ENCODE peak calls at places on chromosomes 5 and 9, in seven cellular contexts. S is mesendoderm, M is H9, W is IMR-90, K is mesenchymal stem cell, T is trophoblast cell, F is H1. U is an unnamed sample.

GRCh38 chr9:38195737-38196161 is 126.7 kb upstream of the SHB start:
- DNase-seq in T (peak; percentile 27), K (peak; percentile 29), F (no peak), M (no peak), S (no peak), W (no peak), U (no peak)

GRCh38 chr9:135087489-135087791 is at the start of gene OLFM1:
- DNase-seq in W (peak; percentile 46), S (peak; percentile 84), M (peak; percentile 85), K (peak; percentile 43), F (peak; percentile 46), T (no peak), U (peak; percentile 72)

GRCh38 chr9:111896942-111897830 is 572 bp downstream of the UGCG start:
- DNase-seq in W (no peak), S (no peak), K (no peak), T (peak; percentile 15), M (peak; percentile 38), F (no peak), U (no peak)

GRCh38 chr5:149471406-149472183 is 79.6 kb downstream of the CSNK1A1 start:
- DNase-seq in K (peak; percentile 74), F (no peak), W (peak; percentile 57), T (no peak), M (no peak), S (no peak), U (no peak)

GRCh38 chr9:132243156-132244074 is 81.6 kb downstream of the NTNG2 start:
- DNase-seq in K (no peak), M (peak; percentile 48), T (no peak), S (no peak), F (no peak), W (peak; percentile 13), U (no peak)

GRCh38 chr9:95588724-95589282 is 72.0 kb upstream of the PTCH1 start:
- DNase-seq in F (no peak), S (no peak), K (peak; percentile 14), T (no peak), W (no peak), M (no peak), U (no peak)

GRCh38 chr5:53126514-53126913 is 17.0 kb upstream of the MOCS2 start:
- DNase-seq in M (no peak), T (no peak), W (peak; percentile 81), F (no peak), S (no peak), K (peak; percentile 20), U (no peak)

GRCh38 chr9:5499889-5500398 is 10.4 kb upstream of the PDCD1LG2 start:
- DNase-seq in S (no peak), W (peak; percentile 68), F (no peak), K (peak; percentile 42), M (no peak), T (no peak), U (no peak)

GRCh38 chr9:131879531-131880290 is 139.8 kb upstream of the RAPGEF1 start:
- DNase-seq in F (no peak), M (no peak), T (no peak), S (no peak), W (no peak), K (no peak), U (no peak)

GRCh38 chr5:2756764-2757163 is 5.3 kb upstream of the IRX2 start:
- DNase-seq in T (no peak), M (peak; percentile 34), W (no peak), K (no peak), S (peak; percentile 54), F (no peak), U (no peak)

GRCh38 chr5:154162475-154163217 is 27.9 kb upstream of the GALNT10 start:
- DNase-seq in F (no peak), K (peak; percentile 6), T (no peak), S (no peak), W (no peak), M (no peak), U (no peak)

GRCh38 chr9:90741036-90741435 is 60.6 kb upstream of the SYK start:
- DNase-seq in K (no peak), T (no peak), M (no peak), F (no peak), S (no peak), W (no peak), U (no peak)

GRCh38 chr9:22383720-22384119 is 62.9 kb upstream of the DMRTA1 start:
- DNase-seq in M (no peak), K (no peak), T (no peak), S (peak; percentile 22), W (no peak), F (no peak), U (peak; percentile 49)

GRCh38 chr5:122413722-122414121 is 101.7 kb downstream of the SNCAIP start:
- DNase-seq in T (no peak), M (no peak), K (no peak), F (no peak), S (no peak), W (no peak), U (no peak)

GRCh38 chr5:169085656-169086055 is 215.3 kb downstream of the SLIT3 start:
- DNase-seq in W (no peak), T (no peak), M (no peak), F (no peak), K (no peak), S (no peak), U (no peak)

GRCh38 chr5:86631165-86631564 is 13.4 kb downstream of the COX7C start:
- DNase-seq in M (no peak), W (no peak), F (no peak), T (no peak), K (no peak), S (no peak), U (no peak)

GRCh38 chr9:37747271-37747753 is 6.3 kb upstream of the TRMT10B start:
- DNase-seq in K (peak; percentile 78), W (peak; percentile 78), T (peak; percentile 45), M (peak; percentile 60), F (no peak), S (peak; percentile 69), U (peak; percentile 45)

GRCh38 chr5:106656821-106657220 is 1013.9 kb downstream of the EFNA5 start:
- DNase-seq in W (no peak), F (no peak), T (no peak), S (no peak), M (no peak), K (no peak), U (no peak)

GRCh38 chr9:13431137-13431536 is 151.6 kb upstream of the MPDZ start:
- DNase-seq in S (no peak), T (no peak), K (no peak), F (no peak), W (no peak), M (peak; percentile 34), U (no peak)

GRCh38 chr9:131096490-131097258 is at the start of gene AIF1L:
- DNase-seq in W (no peak), F (no peak), M (peak; percentile 94), K (no peak), T (peak; percentile 42), S (peak; percentile 93), U (peak; percentile 54)

GRCh38 chr5:152956943-152957613 is 533.4 kb upstream of the GRIA1 start:
- DNase-seq in S (no peak), K (no peak), F (no peak), T (no peak), W (no peak), M (no peak), U (no peak)

GRCh38 chr5:152953788-152954483 is 536.5 kb upstream of the GRIA1 start:
- DNase-seq in W (no peak), F (no peak), K (no peak), S (no peak), T (no peak), M (no peak), U (no peak)
- H3K9ac ChIP-seq in W (no peak overlapping the region), F (no peak overlapping the region), K (no peak overlapping the region), S (no peak overlapping the region), T (no peak overlapping the region), M (no peak overlapping the region), U (no peak overlapping the region)

DNA sequence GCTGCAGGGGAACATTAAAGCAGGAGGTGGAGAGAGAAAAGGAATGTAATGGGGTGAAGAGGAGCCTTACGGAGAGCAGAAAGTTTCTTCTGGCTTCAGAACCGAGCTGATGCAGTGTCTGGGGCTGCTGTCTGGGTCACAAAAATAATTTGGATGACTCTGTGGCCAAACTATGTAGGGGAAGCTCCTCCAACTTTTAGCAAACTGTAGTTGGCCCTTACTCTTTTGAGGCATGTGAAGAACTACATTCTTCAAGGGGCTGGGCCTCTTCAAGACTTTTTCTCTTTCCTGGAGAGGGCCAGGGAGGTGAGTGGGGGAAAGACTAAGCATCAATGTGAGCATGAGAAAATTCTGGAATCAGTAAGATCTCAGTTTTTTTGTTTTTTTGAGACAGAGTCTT is 31.9 kb upstream of the SPARC start:
- DNase-seq in S (no peak), T (peak; percentile 78), W (peak; percentile 70), K (no peak), F (no peak), M (no peak), U (no peak)
- H2BK5ac ChIP-seq in S (peak overlapping the region; percentile 69), T (no peak overlapping the region), W (peak overlapping the region; percentile 96), K (no peak overlapping the region), F (no peak overlapping the region), M (no peak overlapping the region), U (no peak overlapping the region)

GRCh38 chr5:90406466-90406865 is 3.1 kb downstream of the CETN3 start:
- DNase-seq in F (no peak), T (no peak), M (no peak), W (peak; percentile 10), K (no peak), S (no peak), U (no peak)

GRCh38 chr5:90410178-90410762 is 714 bp upstream of the CETN3 start:
- DNase-seq in S (no peak), T (no peak), M (no peak), W (no peak), K (no peak), F (no peak), U (no peak)

GRCh38 chr5:90408571-90409317 is 812 bp downstream of the CETN3 start:
- DNase-seq in S (no peak), W (no peak), K (no peak), T (peak; percentile 22), F (no peak), M (no peak), U (peak; percentile 12)

GRCh38 chr5:90409318-90410177 is at the start of gene CETN3:
- DNase-seq in T (peak; percentile 95), F (peak; percentile 78), M (peak; percentile 96), K (peak; percentile 97), S (peak; percentile 96), W (peak; percentile 96), U (peak; percentile 96)
- H3K9ac ChIP-seq in T (peak within 1 kb of the TSS; percentile 97), F (peak within 1 kb of the TSS; percentile 95), M (peak within 1 kb of the TSS; percentile 99), K (peak within 1 kb of the TSS; percentile 99), S (peak within 1 kb of the TSS; percentile 100), W (peak within 1 kb of the TSS; percentile 98), U (peak within 1 kb of the TSS; percentile 98)

DNA sequence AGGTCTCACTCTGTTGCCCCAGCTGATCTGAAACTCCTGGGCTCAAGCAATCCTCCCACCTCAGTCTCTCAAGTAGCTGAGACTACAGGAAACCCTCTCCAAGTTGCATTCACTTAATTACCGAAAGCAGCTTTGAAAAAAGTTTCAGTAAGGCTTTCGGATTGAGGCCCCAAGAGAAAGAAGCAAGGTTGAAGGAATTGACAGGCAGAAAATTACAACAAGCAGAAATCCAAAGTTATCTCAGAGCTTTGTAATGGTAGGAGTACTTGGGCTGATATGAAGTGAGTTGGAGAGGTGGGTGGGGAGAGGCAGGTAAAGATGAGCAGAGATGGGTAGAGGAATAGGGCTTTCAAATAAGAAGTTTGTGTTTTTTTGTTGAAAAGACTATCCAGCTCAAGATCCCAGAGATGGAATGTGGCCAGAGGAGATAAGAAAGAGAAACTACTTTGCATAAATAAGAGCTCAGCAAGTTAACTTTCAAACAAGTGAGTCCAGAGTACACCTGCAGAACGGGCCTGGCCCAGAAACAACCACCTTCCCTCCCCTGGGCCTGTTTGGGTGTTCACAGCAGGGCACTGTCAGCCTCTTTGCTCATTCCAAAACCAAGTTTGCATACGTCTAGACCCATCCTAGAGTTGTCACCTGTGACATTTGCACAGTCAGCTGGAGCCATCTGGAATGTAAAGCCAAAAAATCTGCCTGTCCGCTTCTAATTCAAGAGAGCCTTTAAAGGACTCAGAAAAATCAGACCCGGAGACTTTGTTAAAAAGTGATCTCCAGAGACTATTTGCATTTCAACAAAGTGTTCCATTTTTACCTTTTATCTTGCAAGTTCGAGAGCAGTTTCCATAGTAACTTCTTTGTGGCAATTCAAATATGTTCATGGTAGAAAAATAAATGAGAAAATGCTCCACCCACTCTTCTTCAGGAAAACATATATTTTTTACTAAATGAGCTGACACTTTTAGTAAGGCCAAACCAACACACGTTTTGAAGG is 2.3 kb upstream of the CLINT1 start:
- DNase-seq in S (no peak), F (no peak), W (no peak), M (no peak), K (no peak), T (no peak), U (no peak)
- H2BK5ac ChIP-seq in S (no peak overlapping the region), F (no peak overlapping the region), W (no peak overlapping the region), M (no peak overlapping the region), K (no peak overlapping the region), T (no peak overlapping the region), U (no peak overlapping the region)

U was measured in neuronal stem cell.